ENCODE peak calls at places on chromosomes 16 and 17, in five cellular contexts. One of them, this sample, is unnamed.

GRCh38 chr17:63595132-63595531 is 5.6 kb upstream of the TACO1 start:
- DNase-seq in choroid plexus epithelial cell: no peak
- DNase-seq in sigmoid colon: no peak
- DNase-seq in RWPE2: no peak
- DNase-seq in A549: no peak
- DNase-seq in this sample: no peak

GRCh38 chr16:88938933-88939813 is 37.8 kb downstream of the CBFA2T3 start:
- DNase-seq in choroid plexus epithelial cell: no peak
- DNase-seq in sigmoid colon: no peak
- DNase-seq in A549: no peak
- DNase-seq in RWPE2: no peak
- DNase-seq in this sample: no peak

GRCh38 chr16:3022208-3022696 is 1.5 kb downstream of the HCFC1R1 start:
- DNase-seq in A549: peak
- DNase-seq in choroid plexus epithelial cell: peak
- DNase-seq in RWPE2: peak
- DNase-seq in sigmoid colon: peak
- DNase-seq in this sample: peak

GRCh38 chr16:54402270-54402669 is 115.7 kb upstream of the IRX3 start:
- DNase-seq in RWPE2: no peak
- DNase-seq in A549: no peak
- DNase-seq in sigmoid colon: no peak
- DNase-seq in choroid plexus epithelial cell: no peak
- DNase-seq in this sample: no peak

GRCh38 chr17:68458260-68459029 is 1.1 kb upstream of the WIPI1 start:
- DNase-seq in choroid plexus epithelial cell: no peak
- DNase-seq in A549: no peak
- DNase-seq in sigmoid colon: no peak
- DNase-seq in RWPE2: no peak
- DNase-seq in this sample: no peak

GRCh38 chr17:80864751-80865150 is 126.9 kb upstream of the CHMP6 start:
- DNase-seq in choroid plexus epithelial cell: no peak
- DNase-seq in A549: no peak
- DNase-seq in sigmoid colon: peak
- DNase-seq in RWPE2: peak
- DNase-seq in this sample: peak

GRCh38 chr16:85697441-85697840 is 8.7 kb upstream of the GINS2 start:
- DNase-seq in choroid plexus epithelial cell: no peak
- DNase-seq in sigmoid colon: no peak
- DNase-seq in RWPE2: no peak
- DNase-seq in A549: no peak
- DNase-seq in this sample: no peak

GRCh38 chr16:67163164-67163902 is 1.2 kb upstream of the HSF4 start:
- DNase-seq in sigmoid colon: peak
- DNase-seq in A549: no peak
- DNase-seq in choroid plexus epithelial cell: peak
- DNase-seq in RWPE2: peak
- DNase-seq in this sample: no peak

GRCh38 chr16:27582883-27583282 is 32.9 kb downstream of the KATNIP start:
- DNase-seq in RWPE2: no peak
- DNase-seq in A549: no peak
- DNase-seq in choroid plexus epithelial cell: no peak
- DNase-seq in sigmoid colon: no peak
- DNase-seq in this sample: no peak

GRCh38 chr16:74562117-74562516 is 44.8 kb downstream of the GLG1 start:
- DNase-seq in RWPE2: no peak
- DNase-seq in sigmoid colon: no peak
- DNase-seq in choroid plexus epithelial cell: no peak
- DNase-seq in A549: no peak
- DNase-seq in this sample: no peak

GRCh38 chr16:14148569-14148968 is 77.5 kb downstream of the MRTFB start:
- DNase-seq in sigmoid colon: no peak
- DNase-seq in RWPE2: no peak
- DNase-seq in choroid plexus epithelial cell: no peak
- DNase-seq in A549: no peak
- DNase-seq in this sample: no peak

GRCh38 chr17:41589301-41589700 is 2.6 kb upstream of the KRT14 start:
- DNase-seq in sigmoid colon: peak
- DNase-seq in A549: no peak
- DNase-seq in choroid plexus epithelial cell: no peak
- DNase-seq in RWPE2: no peak
- DNase-seq in this sample: no peak

GRCh38 chr16:70649300-70649699 is 2.9 kb downstream of the IL34 start:
- DNase-seq in choroid plexus epithelial cell: no peak
- DNase-seq in sigmoid colon: no peak
- DNase-seq in A549: no peak
- DNase-seq in RWPE2: no peak
- DNase-seq in this sample: no peak

GRCh38 chr17:55783684-55784245 is 32.9 kb downstream of the PCTP start:
- DNase-seq in sigmoid colon: peak
- DNase-seq in RWPE2: no peak
- DNase-seq in choroid plexus epithelial cell: peak
- DNase-seq in A549: no peak
- DNase-seq in this sample: no peak

GRCh38 chr16:88888778-88889387 is 22.4 kb upstream of the PABPN1L start:
- DNase-seq in choroid plexus epithelial cell: no peak
- DNase-seq in RWPE2: no peak
- DNase-seq in A549: no peak
- DNase-seq in sigmoid colon: no peak
- DNase-seq in this sample: no peak

GRCh38 chr17:76473541-76473985 is 6.2 kb downstream of the AANAT start:
- DNase-seq in A549: no peak
- DNase-seq in sigmoid colon: no peak
- DNase-seq in choroid plexus epithelial cell: peak
- DNase-seq in RWPE2: no peak
- DNase-seq in this sample: peak

GRCh38 chr16:30678586-30678970 is 20.3 kb downstream of the FBRS start:
- DNase-seq in A549: no peak
- DNase-seq in choroid plexus epithelial cell: no peak
- DNase-seq in sigmoid colon: no peak
- DNase-seq in RWPE2: no peak
- DNase-seq in this sample: no peak

GRCh38 chr16:31451681-31452351 is 7.5 kb upstream of the ARMC5 start:
- DNase-seq in choroid plexus epithelial cell: peak
- DNase-seq in sigmoid colon: peak
- DNase-seq in RWPE2: peak
- DNase-seq in A549: peak
- DNase-seq in this sample: peak

GRCh38 chr17:79036609-79037008 is 12.6 kb downstream of the C1QTNF1 start:
- DNase-seq in sigmoid colon: peak
- DNase-seq in A549: peak
- DNase-seq in RWPE2: peak
- DNase-seq in choroid plexus epithelial cell: peak
- DNase-seq in this sample: no peak

GRCh38 chr17:50423553-50424159 is 2.4 kb upstream of the ACSF2 start:
- DNase-seq in sigmoid colon: peak
- DNase-seq in RWPE2: peak
- DNase-seq in choroid plexus epithelial cell: peak
- DNase-seq in A549: no peak
- DNase-seq in this sample: no peak

GRCh38 chr16:65125322-65125721 is 3.5 kb upstream of the CDH11 start:
- DNase-seq in RWPE2: no peak
- DNase-seq in sigmoid colon: no peak
- DNase-seq in choroid plexus epithelial cell: no peak
- DNase-seq in A549: no peak
- DNase-seq in this sample: no peak

GRCh38 chr17:40290629-40291296 is 3.1 kb downstream of the CDC6 start:
- DNase-seq in sigmoid colon: no peak
- DNase-seq in A549: peak
- DNase-seq in RWPE2: no peak
- DNase-seq in choroid plexus epithelial cell: peak
- DNase-seq in this sample: no peak

GRCh38 chr17:66965801-66966528 is 1.5 kb downstream of the CACNG4 start:
- DNase-seq in sigmoid colon: no peak
- DNase-seq in choroid plexus epithelial cell: no peak
- DNase-seq in RWPE2: no peak
- DNase-seq in A549: no peak
- DNase-seq in this sample: no peak
- TF ChIP-seq CTCF in sigmoid colon: no peak
- TF ChIP-seq CTCF in choroid plexus epithelial cell: no peak
- TF ChIP-seq CTCF in RWPE2: no peak
- TF ChIP-seq CTCF in A549: no peak
- TF ChIP-seq CTCF in this sample: no peak

GRCh38 chr16:68596266-68596665 is 48.8 kb upstream of the CDH3 start:
- DNase-seq in choroid plexus epithelial cell: peak
- DNase-seq in A549: no peak
- DNase-seq in sigmoid colon: no peak
- DNase-seq in RWPE2: no peak
- DNase-seq in this sample: no peak

GRCh38 chr16:68590201-68590994 is 51.3 kb downstream of the ZFP90 start:
- DNase-seq in choroid plexus epithelial cell: peak
- DNase-seq in A549: peak
- DNase-seq in RWPE2: peak
- DNase-seq in sigmoid colon: no peak
- DNase-seq in this sample: peak

DNA sequence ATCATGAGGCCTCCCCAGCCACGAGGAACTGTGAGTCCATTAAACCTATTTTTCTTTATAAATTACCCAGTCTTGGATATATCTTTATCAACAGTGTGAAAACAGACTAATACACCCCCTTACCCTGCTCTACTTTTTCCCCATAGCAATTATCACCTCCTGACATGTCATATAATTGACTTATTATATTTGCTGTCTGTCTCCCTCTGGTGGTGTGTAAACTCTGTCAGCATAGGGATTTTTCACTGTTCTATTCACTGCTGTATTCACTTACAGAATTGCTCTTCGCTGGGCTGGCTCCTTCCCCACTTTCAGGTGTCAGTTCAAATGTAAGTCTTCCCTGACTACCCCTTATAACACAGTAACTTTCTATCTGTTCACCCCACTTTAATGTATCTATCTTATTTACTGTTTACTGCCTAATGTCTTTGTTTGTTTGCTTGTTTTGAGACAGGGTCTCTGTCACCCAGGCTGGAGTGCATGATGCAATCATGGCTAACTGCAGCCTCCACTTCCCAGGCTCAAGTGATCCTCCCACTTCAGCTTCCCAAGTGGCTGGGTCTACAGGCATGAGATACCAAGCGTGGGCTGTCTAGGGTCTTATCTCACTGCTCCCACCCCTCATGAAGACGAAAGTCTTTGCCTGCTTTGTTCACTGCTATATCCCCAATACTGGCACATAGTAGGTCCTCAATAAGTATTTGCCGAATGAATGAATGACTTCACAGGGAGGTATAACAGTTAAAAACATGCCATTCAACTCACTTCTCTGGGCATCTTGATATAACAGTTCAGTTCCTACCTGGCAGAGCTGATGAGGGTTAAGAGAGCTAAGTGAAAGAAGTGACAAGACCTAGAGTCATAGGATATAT is 52.4 kb upstream of the CDH3 start:
- DNase-seq in RWPE2: no peak
- DNase-seq in A549: no peak
- DNase-seq in sigmoid colon: no peak
- DNase-seq in choroid plexus epithelial cell: peak
- DNase-seq in this sample: no peak
- TF ChIP-seq CTCF in RWPE2: peak
- TF ChIP-seq CTCF in A549: no peak
- TF ChIP-seq CTCF in sigmoid colon: no peak
- TF ChIP-seq CTCF in choroid plexus epithelial cell: peak
- TF ChIP-seq CTCF in this sample: peak

DNA sequence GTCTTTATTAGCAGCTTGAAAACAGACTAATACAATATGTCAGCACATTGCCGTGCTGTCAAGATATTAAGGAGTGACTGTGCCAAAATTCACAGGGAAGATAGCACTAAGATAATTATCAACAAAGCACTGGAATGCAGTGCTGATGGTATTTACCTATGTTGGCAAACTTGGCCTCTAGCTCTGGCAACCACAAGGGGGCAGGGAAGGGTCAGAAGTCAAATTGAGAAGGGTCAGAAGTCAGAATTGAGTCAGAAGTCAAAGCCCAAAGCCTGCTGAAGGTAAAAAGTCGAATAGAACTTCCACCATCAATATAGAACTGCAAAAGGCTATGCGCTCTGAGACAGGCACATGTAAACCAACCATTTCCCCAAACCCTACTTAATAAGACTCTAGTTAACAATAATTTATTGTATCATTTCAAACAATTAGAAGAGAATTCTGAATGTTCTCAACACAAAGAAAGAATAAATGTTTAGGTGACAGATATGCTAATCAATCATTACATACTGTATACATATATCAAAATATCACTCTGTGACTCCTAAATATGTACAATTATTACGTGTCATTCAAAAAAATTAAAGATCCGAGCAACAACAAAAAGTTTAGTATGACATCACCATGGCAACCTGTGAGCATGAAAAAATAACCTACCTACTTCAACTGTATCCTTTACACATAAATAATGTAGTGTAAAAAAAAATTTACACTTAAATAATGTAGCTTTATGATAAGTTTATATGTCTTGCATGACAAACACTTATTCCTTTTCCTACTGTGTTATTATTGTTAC is 916.1 kb downstream of the KCNJ2 start:
- DNase-seq in RWPE2: no peak
- DNase-seq in sigmoid colon: no peak
- DNase-seq in choroid plexus epithelial cell: no peak
- DNase-seq in A549: peak
- DNase-seq in this sample: no peak
- TF ChIP-seq CTCF in RWPE2: peak
- TF ChIP-seq CTCF in sigmoid colon: no peak
- TF ChIP-seq CTCF in choroid plexus epithelial cell: peak
- TF ChIP-seq CTCF in A549: peak
- TF ChIP-seq CTCF in this sample: peak

DNA sequence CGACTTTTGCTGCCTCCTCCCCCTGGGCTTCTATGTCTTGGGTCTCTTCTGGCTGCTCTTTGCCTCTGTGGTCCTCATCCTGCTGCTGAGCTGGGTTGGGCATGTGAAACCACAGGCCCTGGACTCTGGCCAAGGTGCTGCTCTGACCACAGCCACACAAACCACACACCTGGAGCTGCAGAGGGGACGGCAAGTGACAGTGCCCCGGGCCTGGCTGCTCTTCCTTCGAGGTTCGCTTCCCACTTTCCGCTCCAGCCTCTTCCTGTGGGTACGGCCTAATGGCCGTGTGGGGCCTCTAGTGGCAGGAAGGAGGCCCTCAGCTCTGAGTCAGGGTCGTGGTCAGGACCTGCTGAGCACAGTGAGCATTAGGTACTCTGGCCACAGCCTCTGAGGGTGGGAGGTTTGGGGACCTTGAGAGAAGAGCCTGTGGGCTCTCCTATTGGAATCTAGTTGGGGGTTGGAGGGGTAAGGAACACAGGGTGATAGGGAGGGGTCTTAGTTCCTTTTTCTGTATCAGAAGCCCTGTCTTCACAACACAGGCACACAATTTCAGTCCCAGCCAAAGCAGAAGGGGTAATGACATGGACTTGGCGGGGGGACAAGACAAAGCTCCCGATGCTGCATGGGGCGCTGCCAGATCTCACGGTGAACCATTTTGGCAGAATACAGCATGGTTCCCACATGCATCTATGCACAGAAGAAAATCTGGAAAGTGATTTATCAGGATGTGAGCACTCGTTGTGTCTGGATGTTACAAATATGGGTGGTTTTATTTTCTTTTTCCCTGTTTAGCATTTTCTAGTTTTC is 2.3 kb downstream of the GP1BA start:
- DNase-seq in sigmoid colon: no peak
- DNase-seq in RWPE2: no peak
- DNase-seq in choroid plexus epithelial cell: peak
- DNase-seq in A549: no peak
- DNase-seq in this sample: no peak
- TF ChIP-seq CTCF in sigmoid colon: peak
- TF ChIP-seq CTCF in RWPE2: peak
- TF ChIP-seq CTCF in choroid plexus epithelial cell: peak
- TF ChIP-seq CTCF in A549: no peak
- TF ChIP-seq CTCF in this sample: peak

This sample was measured in chondrocyte.